ENCODE peak calls at places on chromosomes 1 and 21, in ten cellular contexts. Y is heart right ventricle; H is NCI-H748 treated with DMSO at 0.1 percent for 48 hours; I is pulmonary artery endothelial cell; A is stimulated activated naive CD4-positive, alpha-beta T cell; O is GM20000; V is activated effector memory CD4-positive, alpha-beta T cell treated with Interleukin-2 at 50 U/mL for 16 hours; L is smooth muscle cell of the brain vasculature; F is stimulated activated CD4-positive, alpha-beta T cell treated with anti-CD3 and anti-CD28 coated beads, TNF-alpha, amount 100 ng/mL, for 48 hours; T is naive thymus-derived CD4-positive, alpha-beta T cell. W is an unnamed sample.
A peak's percentile ranks its signal among the peaks of the same experiment; 100 is the strongest.

GRCh38 chr1:9344426-9345200 is 51.9 kb downstream of the SPSB1 start:
- DNase-seq in F (no peak), O (no peak), Y (no peak), A (no peak), V (no peak), L (no peak), H (no peak), I (no peak), T (no peak), W (no peak)

GRCh38 chr1:201999625-202000238 is 10.7 kb upstream of the ELF3 start:
- DNase-seq in Y (no peak), A (no peak), I (no peak), H (peak; percentile 46), V (no peak), O (peak; percentile 66), T (peak; percentile 24), F (no peak), L (no peak), W (no peak)

GRCh38 chr1:181013144-181013543 is 9.5 kb downstream of the STX6 start:
- DNase-seq in I (no peak), O (no peak), V (no peak), Y (no peak), L (no peak), T (peak; percentile 46), A (no peak), F (no peak), H (no peak), W (no peak)

GRCh38 chr1:167711797-167712196 is 10.0 kb upstream of the MPZL1 start:
- DNase-seq in T (no peak), A (no peak), Y (no peak), F (no peak), H (no peak), I (no peak), L (no peak), V (no peak), O (no peak), W (no peak)

GRCh38 chr1:194117582-194117981 is 931.2 kb upstream of the B3GALT2 start:
- DNase-seq in O (no peak), T (no peak), I (no peak), V (no peak), F (no peak), L (no peak), Y (no peak), A (no peak), H (no peak), W (no peak)

GRCh38 chr1:150562384-150563339 is 13.5 kb downstream of the ADAMTSL4 start:
- DNase-seq in O (peak; percentile 87), I (no peak), L (no peak), T (peak; percentile 60), Y (no peak), A (peak; percentile 61), H (no peak), F (peak; percentile 47), V (peak; percentile 45), W (no peak)

GRCh38 chr1:85134583-85135455 is 66.0 kb downstream of the SYDE2 start:
- DNase-seq in V (no peak), A (no peak), H (no peak), O (no peak), I (no peak), T (no peak), F (no peak), L (no peak), Y (no peak), W (peak; percentile 34)

GRCh38 chr1:20702416-20702815 is 15.4 kb downstream of the KIF17 start:
- DNase-seq in I (no peak), H (no peak), T (no peak), V (no peak), O (no peak), A (no peak), Y (no peak), L (no peak), F (no peak), W (no peak)

GRCh38 chr1:158248122-158248521 is 6.1 kb upstream of the CD1A start:
- DNase-seq in A (no peak), I (no peak), H (no peak), F (no peak), O (peak; percentile 26), V (no peak), Y (no peak), T (peak; percentile 54), L (no peak), W (no peak)

GRCh38 chr1:32187850-32188249 is 8.4 kb downstream of the TXLNA start:
- DNase-seq in I (no peak), V (no peak), Y (no peak), L (no peak), H (no peak), F (no peak), O (no peak), T (no peak), A (no peak), W (no peak)

GRCh38 chr1:94801919-94802546 is 18.1 kb upstream of the SLC44A3 start:
- DNase-seq in V (no peak), O (peak; percentile 35), L (peak; percentile 65), A (no peak), F (no peak), H (no peak), I (peak; percentile 24), Y (peak; percentile 23), T (no peak), W (peak; percentile 34)

GRCh38 chr1:245131026-245131393 is 23.8 kb upstream of the KIF26B start:
- DNase-seq in I (no peak), A (no peak), O (no peak), V (no peak), T (no peak), L (no peak), F (no peak), Y (no peak), H (no peak), W (no peak)

GRCh38 chr1:41387667-41388091 is 26.4 kb downstream of the FOXO6 start:
- DNase-seq in I (no peak), F (no peak), L (no peak), T (no peak), H (peak; percentile 100), Y (peak; percentile 87), O (no peak), A (no peak), V (no peak), W (no peak)

GRCh38 chr21:45424854-45425795 is 20.2 kb downstream of the COL18A1 start:
- DNase-seq in Y (peak; percentile 8), L (no peak), O (no peak), F (no peak), V (no peak), I (no peak), H (no peak), T (no peak), A (no peak), W (no peak)

GRCh38 chr1:27591622-27592021 is 12.3 kb downstream of the AHDC1 start:
- DNase-seq in O (no peak), H (no peak), L (no peak), Y (no peak), I (no peak), F (no peak), V (no peak), T (no peak), A (no peak), W (no peak)

GRCh38 chr1:117188268-117189108 is 22.2 kb downstream of the VTCN1 start:
- DNase-seq in A (no peak), O (no peak), L (no peak), F (no peak), V (no peak), I (no peak), H (no peak), T (no peak), Y (no peak), W (no peak)

GRCh38 chr1:81209471-81209870 is 591.3 kb upstream of the ADGRL2 start:
- DNase-seq in T (no peak), A (no peak), I (no peak), Y (no peak), H (no peak), F (no peak), V (no peak), O (no peak), L (no peak), W (no peak)

GRCh38 chr1:64041366-64042131 is 161.9 kb upstream of the UBE2U start:
- DNase-seq in V (no peak), A (no peak), H (no peak), O (no peak), I (no peak), F (no peak), L (no peak), Y (no peak), T (no peak), W (no peak)

GRCh38 chr1:103275725-103276124 is 167.4 kb upstream of the COL11A1 start:
- DNase-seq in L (no peak), H (no peak), Y (no peak), I (no peak), F (no peak), T (no peak), V (no peak), A (no peak), O (no peak), W (no peak)

GRCh38 chr21:34775793-34776192 is 107.0 kb downstream of the CLIC6 start:
- DNase-seq in V (no peak), L (no peak), I (no peak), F (no peak), T (no peak), A (no peak), O (no peak), Y (no peak), H (no peak), W (peak; percentile 43)